ENCODE peak calls at places on chromosome 21, in five cellular contexts. One of them, this sample, is unnamed.

GRCh38 chr21:25331286-25331685 is 276.0 kb downstream of the MRPL39 start:
- DNase-seq in activated naive CD4-positive, alpha-beta T cell: no peak
- DNase-seq in activated CD4-positive, CD25-positive, alpha-beta regulatory T cell treated with anti-CD3 and anti-CD28 coated beads, Interleukin-2, amount 50 U/mL, for 72 hours: no peak
- DNase-seq in neural crest cell: no peak
- DNase-seq in stimulated activated CD4-positive, alpha-beta T cell treated with anti-CD3 and anti-CD28 coated beads, Interleukin-12 subunit alpha, Interleukin-12 subunit beta, amount 100 ng/mL, for 48 hours: no peak
- DNase-seq in this sample: no peak

GRCh38 chr21:29540289-29540688 is 241.6 kb downstream of the BACH1 start:
- DNase-seq in activated naive CD4-positive, alpha-beta T cell: no peak
- DNase-seq in activated CD4-positive, CD25-positive, alpha-beta regulatory T cell treated with anti-CD3 and anti-CD28 coated beads, Interleukin-2, amount 50 U/mL, for 72 hours: no peak
- DNase-seq in neural crest cell: no peak
- DNase-seq in stimulated activated CD4-positive, alpha-beta T cell treated with anti-CD3 and anti-CD28 coated beads, Interleukin-12 subunit alpha, Interleukin-12 subunit beta, amount 100 ng/mL, for 48 hours: no peak
- DNase-seq in this sample: no peak

GRCh38 chr21:23127973-23128372 is 2129.8 kb downstream of the NCAM2 start:
- DNase-seq in activated naive CD4-positive, alpha-beta T cell: no peak
- DNase-seq in activated CD4-positive, CD25-positive, alpha-beta regulatory T cell treated with anti-CD3 and anti-CD28 coated beads, Interleukin-2, amount 50 U/mL, for 72 hours: no peak
- DNase-seq in neural crest cell: no peak
- DNase-seq in stimulated activated CD4-positive, alpha-beta T cell treated with anti-CD3 and anti-CD28 coated beads, Interleukin-12 subunit alpha, Interleukin-12 subunit beta, amount 100 ng/mL, for 48 hours: no peak
- DNase-seq in this sample: no peak

GRCh38 chr21:35563885-35564451 is 496.4 kb downstream of the SETD4 start:
- DNase-seq in activated naive CD4-positive, alpha-beta T cell: no peak
- DNase-seq in activated CD4-positive, CD25-positive, alpha-beta regulatory T cell treated with anti-CD3 and anti-CD28 coated beads, Interleukin-2, amount 50 U/mL, for 72 hours: no peak
- DNase-seq in neural crest cell: no peak
- DNase-seq in stimulated activated CD4-positive, alpha-beta T cell treated with anti-CD3 and anti-CD28 coated beads, Interleukin-12 subunit alpha, Interleukin-12 subunit beta, amount 100 ng/mL, for 48 hours: no peak
- DNase-seq in this sample: no peak

GRCh38 chr21:14306143-14306907 is 76.6 kb downstream of the HSPA13 start:
- DNase-seq in activated naive CD4-positive, alpha-beta T cell: no peak
- DNase-seq in activated CD4-positive, CD25-positive, alpha-beta regulatory T cell treated with anti-CD3 and anti-CD28 coated beads, Interleukin-2, amount 50 U/mL, for 72 hours: no peak
- DNase-seq in neural crest cell: no peak
- DNase-seq in stimulated activated CD4-positive, alpha-beta T cell treated with anti-CD3 and anti-CD28 coated beads, Interleukin-12 subunit alpha, Interleukin-12 subunit beta, amount 100 ng/mL, for 48 hours: no peak
- DNase-seq in this sample: no peak

GRCh38 chr21:24375201-24375600 is 1232.1 kb downstream of the MRPL39 start:
- DNase-seq in activated naive CD4-positive, alpha-beta T cell: no peak
- DNase-seq in activated CD4-positive, CD25-positive, alpha-beta regulatory T cell treated with anti-CD3 and anti-CD28 coated beads, Interleukin-2, amount 50 U/mL, for 72 hours: no peak
- DNase-seq in neural crest cell: no peak
- DNase-seq in stimulated activated CD4-positive, alpha-beta T cell treated with anti-CD3 and anti-CD28 coated beads, Interleukin-12 subunit alpha, Interleukin-12 subunit beta, amount 100 ng/mL, for 48 hours: no peak
- DNase-seq in this sample: no peak

GRCh38 chr21:30340714-30341573 is 3.5 kb upstream of the KRTAP27-1 start:
- DNase-seq in activated naive CD4-positive, alpha-beta T cell: no peak
- DNase-seq in activated CD4-positive, CD25-positive, alpha-beta regulatory T cell treated with anti-CD3 and anti-CD28 coated beads, Interleukin-2, amount 50 U/mL, for 72 hours: no peak
- DNase-seq in neural crest cell: peak
- DNase-seq in stimulated activated CD4-positive, alpha-beta T cell treated with anti-CD3 and anti-CD28 coated beads, Interleukin-12 subunit alpha, Interleukin-12 subunit beta, amount 100 ng/mL, for 48 hours: no peak
- DNase-seq in this sample: no peak

GRCh38 chr21:35036521-35037383 is 12.3 kb downstream of the RUNX1 start:
- DNase-seq in activated naive CD4-positive, alpha-beta T cell: no peak
- DNase-seq in activated CD4-positive, CD25-positive, alpha-beta regulatory T cell treated with anti-CD3 and anti-CD28 coated beads, Interleukin-2, amount 50 U/mL, for 72 hours: no peak
- DNase-seq in neural crest cell: no peak
- DNase-seq in stimulated activated CD4-positive, alpha-beta T cell treated with anti-CD3 and anti-CD28 coated beads, Interleukin-12 subunit alpha, Interleukin-12 subunit beta, amount 100 ng/mL, for 48 hours: no peak
- DNase-seq in this sample: no peak

GRCh38 chr21:17451364-17451869 is 61.4 kb upstream of the CXADR start:
- DNase-seq in activated naive CD4-positive, alpha-beta T cell: no peak
- DNase-seq in activated CD4-positive, CD25-positive, alpha-beta regulatory T cell treated with anti-CD3 and anti-CD28 coated beads, Interleukin-2, amount 50 U/mL, for 72 hours: no peak
- DNase-seq in neural crest cell: no peak
- DNase-seq in stimulated activated CD4-positive, alpha-beta T cell treated with anti-CD3 and anti-CD28 coated beads, Interleukin-12 subunit alpha, Interleukin-12 subunit beta, amount 100 ng/mL, for 48 hours: no peak
- DNase-seq in this sample: no peak

GRCh38 chr21:40047211-40047610 is 180.0 kb downstream of the PCP4 start:
- DNase-seq in activated naive CD4-positive, alpha-beta T cell: no peak
- DNase-seq in activated CD4-positive, CD25-positive, alpha-beta regulatory T cell treated with anti-CD3 and anti-CD28 coated beads, Interleukin-2, amount 50 U/mL, for 72 hours: no peak
- DNase-seq in neural crest cell: no peak
- DNase-seq in stimulated activated CD4-positive, alpha-beta T cell treated with anti-CD3 and anti-CD28 coated beads, Interleukin-12 subunit alpha, Interleukin-12 subunit beta, amount 100 ng/mL, for 48 hours: no peak
- DNase-seq in this sample: no peak

GRCh38 chr21:45554477-45555175 is 12.4 kb upstream of the SLC19A1 start:
- DNase-seq in activated naive CD4-positive, alpha-beta T cell: peak
- DNase-seq in activated CD4-positive, CD25-positive, alpha-beta regulatory T cell treated with anti-CD3 and anti-CD28 coated beads, Interleukin-2, amount 50 U/mL, for 72 hours: peak
- DNase-seq in neural crest cell: peak
- DNase-seq in stimulated activated CD4-positive, alpha-beta T cell treated with anti-CD3 and anti-CD28 coated beads, Interleukin-12 subunit alpha, Interleukin-12 subunit beta, amount 100 ng/mL, for 48 hours: peak
- DNase-seq in this sample: peak

GRCh38 chr21:46458315-46459023 is at the start of gene DIP2A:
- DNase-seq in activated naive CD4-positive, alpha-beta T cell: peak
- DNase-seq in activated CD4-positive, CD25-positive, alpha-beta regulatory T cell treated with anti-CD3 and anti-CD28 coated beads, Interleukin-2, amount 50 U/mL, for 72 hours: peak
- DNase-seq in neural crest cell: peak
- DNase-seq in stimulated activated CD4-positive, alpha-beta T cell treated with anti-CD3 and anti-CD28 coated beads, Interleukin-12 subunit alpha, Interleukin-12 subunit beta, amount 100 ng/mL, for 48 hours: peak
- DNase-seq in this sample: peak

GRCh38 chr21:39118604-39119215 is 64.5 kb downstream of the PSMG1 start:
- DNase-seq in activated naive CD4-positive, alpha-beta T cell: no peak
- DNase-seq in activated CD4-positive, CD25-positive, alpha-beta regulatory T cell treated with anti-CD3 and anti-CD28 coated beads, Interleukin-2, amount 50 U/mL, for 72 hours: no peak
- DNase-seq in neural crest cell: no peak
- DNase-seq in stimulated activated CD4-positive, alpha-beta T cell treated with anti-CD3 and anti-CD28 coated beads, Interleukin-12 subunit alpha, Interleukin-12 subunit beta, amount 100 ng/mL, for 48 hours: no peak
- DNase-seq in this sample: no peak

GRCh38 chr21:22657786-22658185 is 1659.6 kb downstream of the NCAM2 start:
- DNase-seq in activated naive CD4-positive, alpha-beta T cell: no peak
- DNase-seq in activated CD4-positive, CD25-positive, alpha-beta regulatory T cell treated with anti-CD3 and anti-CD28 coated beads, Interleukin-2, amount 50 U/mL, for 72 hours: no peak
- DNase-seq in neural crest cell: no peak
- DNase-seq in stimulated activated CD4-positive, alpha-beta T cell treated with anti-CD3 and anti-CD28 coated beads, Interleukin-12 subunit alpha, Interleukin-12 subunit beta, amount 100 ng/mL, for 48 hours: no peak
- DNase-seq in this sample: no peak

GRCh38 chr21:41431788-41432548 is 5.9 kb downstream of the MX1 start:
- DNase-seq in activated naive CD4-positive, alpha-beta T cell: no peak
- DNase-seq in activated CD4-positive, CD25-positive, alpha-beta regulatory T cell treated with anti-CD3 and anti-CD28 coated beads, Interleukin-2, amount 50 U/mL, for 72 hours: no peak
- DNase-seq in neural crest cell: no peak
- DNase-seq in stimulated activated CD4-positive, alpha-beta T cell treated with anti-CD3 and anti-CD28 coated beads, Interleukin-12 subunit alpha, Interleukin-12 subunit beta, amount 100 ng/mL, for 48 hours: no peak
- DNase-seq in this sample: no peak

GRCh38 chr21:41507521-41508414 is at the start of gene TMPRSS2:
- DNase-seq in activated naive CD4-positive, alpha-beta T cell: no peak
- DNase-seq in activated CD4-positive, CD25-positive, alpha-beta regulatory T cell treated with anti-CD3 and anti-CD28 coated beads, Interleukin-2, amount 50 U/mL, for 72 hours: no peak
- DNase-seq in neural crest cell: no peak
- DNase-seq in stimulated activated CD4-positive, alpha-beta T cell treated with anti-CD3 and anti-CD28 coated beads, Interleukin-12 subunit alpha, Interleukin-12 subunit beta, amount 100 ng/mL, for 48 hours: no peak
- DNase-seq in this sample: peak